ENCODE peak calls at places on chromosomes 7 and 10, in ten cellular contexts. J is kidney, H is mucosa of descending colon, F is T1000, W is sigmoid colon, T is left ventricle myocardium superior, R is fibroblast of villous mesenchyme, Y is COLO829, A is GM03348, P is HT-29. G is an unnamed sample.

GRCh38 chr10:28710227-28710889 is 33.0 kb downstream of the BAMBI start:
- DNase-seq in W (no peak), R (no peak), F (no peak), Y (no peak), A (no peak), P (no peak), J (peak; percentile 53), H (no peak), T (peak; percentile 47), G (no peak)

GRCh38 chr7:158863611-158864506 is 7.5 kb downstream of the DYNC2I1 start:
- DNase-seq in F (peak; percentile 62), Y (peak; percentile 38), A (peak; percentile 90), H (peak; percentile 81), W (peak; percentile 91), J (peak; percentile 94), T (peak; percentile 89), R (peak; percentile 74), P (peak; percentile 58), G (peak; percentile 70)

GRCh38 chr7:36280840-36281812 is 108.5 kb upstream of the ANLN start:
- DNase-seq in J (peak; percentile 92), W (peak; percentile 90), F (no peak), A (peak; percentile 90), T (peak; percentile 70), R (peak; percentile 94), P (peak; percentile 81), H (peak; percentile 72), Y (peak; percentile 91), G (peak; percentile 83)

GRCh38 chr10:15896654-15897053 is 36.3 kb upstream of the MINDY3 start:
- DNase-seq in H (no peak), Y (no peak), F (no peak), R (no peak), W (no peak), P (no peak), T (no peak), J (no peak), A (no peak), G (no peak)

GRCh38 chr10:101783736-101784118 is 481 bp upstream of the NPM3 start:
- DNase-seq in A (no peak), P (no peak), W (no peak), Y (no peak), R (peak; percentile 21), T (no peak), F (no peak), H (no peak), J (no peak), G (peak; percentile 20)

GRCh38 chr7:66880009-66880554 is 40.9 kb upstream of the TMEM248 start:
- DNase-seq in P (no peak), F (no peak), A (no peak), W (no peak), T (no peak), J (no peak), R (no peak), Y (no peak), H (peak; percentile 40), G (no peak)

GRCh38 chr7:27198871-27199801 is 755 bp downstream of the HOXA13 start:
- DNase-seq in W (no peak), P (peak; percentile 60), Y (no peak), T (no peak), J (peak; percentile 78), H (peak; percentile 41), F (peak; percentile 19), R (peak; percentile 63), A (peak; percentile 45), G (peak; percentile 30)

GRCh38 chr7:107939472-107940145 is 48.6 kb downstream of the DLD start:
- DNase-seq in A (peak; percentile 70), Y (no peak), T (peak; percentile 79), H (no peak), P (no peak), J (peak; percentile 81), W (peak; percentile 90), R (peak; percentile 57), F (no peak), G (no peak)

GRCh38 chr10:72176701-72177100 is 39.1 kb upstream of the ANAPC16 start:
- DNase-seq in J (no peak), A (no peak), R (no peak), H (no peak), W (no peak), Y (no peak), F (no peak), P (no peak), T (peak; percentile 61), G (no peak)

GRCh38 chr7:47345754-47346377 is 236.0 kb downstream of the TNS3 start:
- DNase-seq in F (no peak), A (no peak), T (no peak), W (no peak), R (no peak), J (no peak), H (no peak), Y (no peak), P (no peak), G (no peak)

GRCh38 chr10:4074559-4075407 is 289.8 kb upstream of the KLF6 start:
- DNase-seq in R (peak; percentile 58), F (no peak), W (no peak), A (peak; percentile 42), H (no peak), P (no peak), Y (no peak), T (peak; percentile 58), J (no peak), G (no peak)

GRCh38 chr10:972763-973162 is 15.5 kb upstream of the GTPBP4 start:
- DNase-seq in W (no peak), F (no peak), R (no peak), T (no peak), H (no peak), P (no peak), Y (no peak), J (no peak), A (no peak), G (no peak)

GRCh38 chr7:43847496-43847895 is 21.8 kb downstream of the MRPS24 start:
- DNase-seq in T (no peak), J (no peak), W (no peak), A (no peak), H (no peak), P (no peak), F (no peak), R (no peak), Y (no peak), G (no peak)

GRCh38 chr10:130398090-130398994 is 262.2 kb downstream of the GLRX3 start:
- DNase-seq in T (no peak), J (no peak), R (no peak), H (no peak), F (no peak), P (no peak), W (no peak), A (no peak), Y (no peak), G (no peak)

GRCh38 chr7:49243521-49243920 is 319.2 kb downstream of the CDC14C start:
- DNase-seq in Y (no peak), P (no peak), W (no peak), J (no peak), R (no peak), T (no peak), H (no peak), F (no peak), A (no peak), G (no peak)

GRCh38 chr10:26303366-26303765 is 86.8 kb downstream of the GAD2 start:
- DNase-seq in R (no peak), H (no peak), W (no peak), Y (no peak), J (no peak), P (no peak), F (no peak), A (no peak), T (no peak), G (no peak)

GRCh38 chr10:77592946-77593636 is 44.5 kb downstream of the KCNMA1 start:
- DNase-seq in R (peak; percentile 93), F (peak; percentile 54), J (peak; percentile 9), H (peak; percentile 23), Y (no peak), W (peak; percentile 70), P (peak; percentile 30), A (peak; percentile 92), T (no peak), G (peak; percentile 69)

GRCh38 chr7:47327698-47328391 is 254.1 kb downstream of the TNS3 start:
- DNase-seq in P (peak; percentile 40), J (peak; percentile 96), Y (peak; percentile 93), R (peak; percentile 88), A (peak; percentile 96), H (peak; percentile 79), F (peak; percentile 64), T (peak; percentile 96), W (peak; percentile 92), G (no peak)

GRCh38 chr7:97772034-97772891 is 40.4 kb downstream of the TAC1 start:
- DNase-seq in W (no peak), T (no peak), P (peak; percentile 91), H (peak; percentile 33), F (no peak), J (no peak), R (no peak), A (no peak), Y (no peak), G (peak; percentile 57)

GRCh38 chr7:151566897-151567320 is 47.2 kb upstream of the RHEB start:
- DNase-seq in A (peak; percentile 85), H (no peak), F (no peak), J (no peak), Y (no peak), W (peak; percentile 70), P (no peak), R (peak; percentile 84), T (peak; percentile 47), G (no peak)

GRCh38 chr7:27394871-27395270 is 152.3 kb downstream of the EVX1 start:
- DNase-seq in H (no peak), F (no peak), R (no peak), T (no peak), Y (no peak), A (no peak), J (no peak), W (no peak), P (no peak), G (no peak)

GRCh38 chr7:2505401-2505800 is 14.2 kb upstream of the LFNG start:
- DNase-seq in Y (no peak), H (no peak), P (no peak), T (no peak), F (no peak), A (no peak), J (peak; percentile 69), R (no peak), W (no peak), G (no peak)

GRCh38 chr10:8628351-8628750 is 573.9 kb downstream of the GATA3 start:
- DNase-seq in Y (no peak), T (no peak), H (no peak), W (no peak), A (no peak), J (no peak), P (peak; percentile 26), R (no peak), F (no peak), G (no peak)

GRCh38 chr10:67402620-67403019 is 293.4 kb downstream of the CTNNA3 start:
- DNase-seq in H (no peak), T (no peak), A (no peak), F (no peak), Y (no peak), W (no peak), P (no peak), J (no peak), R (no peak), G (no peak)

GRCh38 chr7:150923191-150923590 is 54.9 kb downstream of the KCNH2 start:
- DNase-seq in W (no peak), R (no peak), T (no peak), A (no peak), J (no peak), F (no peak), P (no peak), Y (peak; percentile 39), H (no peak), G (no peak)

GRCh38 chr10:34916368-34916767 is 101.3 kb upstream of the PARD3 start:
- DNase-seq in W (no peak), P (no peak), H (no peak), Y (peak; percentile 43), R (peak; percentile 90), A (peak; percentile 78), T (no peak), J (no peak), F (no peak), G (no peak)

GRCh38 chr10:122407375-122408125 is 33.0 kb downstream of the PLEKHA1 start:
- DNase-seq in A (peak; percentile 17), Y (no peak), P (no peak), W (no peak), T (no peak), H (peak; percentile 32), F (no peak), R (peak; percentile 57), J (no peak), G (no peak)

GRCh38 chr10:122363311-122363710 is 11.2 kb upstream of the PLEKHA1 start:
- DNase-seq in T (no peak), W (no peak), J (no peak), P (no peak), A (no peak), F (no peak), Y (no peak), H (no peak), R (no peak), G (no peak)

G was measured in LoVo.